ENCODE peak calls at places on chromosome 1, in nine cellular contexts. One of them, this sample, is unnamed.
A peak's percentile ranks its signal among the peaks of the same experiment; 100 is the strongest.

GRCh38 chr1:9280015-9280860 is 12.5 kb upstream of the SPSB1 start:
- DNase-seq in renal cortical epithelial cell: peak; percentile 80
- DNase-seq in stimulated activated CD4-positive, alpha-beta T cell treated with anti-CD3 and anti-CD28 coated beads, Interleukin-12 subunit alpha, Interleukin-12 subunit beta, amount 100 ng/mL, for 4 hours: peak; percentile 52
- DNase-seq in COR-L47: no peak
- DNase-seq in ELR: peak; percentile 97
- DNase-seq in C1 segment of cervical spinal cord: no peak
- DNase-seq in activated CD4-positive, alpha-beta T cell treated with anti-CD3 and anti-CD28 coated beads, Interleukin-2, amount 50 U/mL, for 24 hours: peak; percentile 16
- DNase-seq in kidney glomerular epithelial cell: peak; percentile 79
- DNase-seq in heart right ventricle: no peak
- DNase-seq in this sample: peak; percentile 92

GRCh38 chr1:82778612-82779011 is 977.9 kb downstream of the ADGRL2 start:
- DNase-seq in renal cortical epithelial cell: peak; percentile 4
- DNase-seq in stimulated activated CD4-positive, alpha-beta T cell treated with anti-CD3 and anti-CD28 coated beads, Interleukin-12 subunit alpha, Interleukin-12 subunit beta, amount 100 ng/mL, for 4 hours: no peak
- DNase-seq in COR-L47: no peak
- DNase-seq in ELR: peak; percentile 2
- DNase-seq in C1 segment of cervical spinal cord: no peak
- DNase-seq in activated CD4-positive, alpha-beta T cell treated with anti-CD3 and anti-CD28 coated beads, Interleukin-2, amount 50 U/mL, for 24 hours: no peak
- DNase-seq in kidney glomerular epithelial cell: no peak
- DNase-seq in heart right ventricle: no peak
- DNase-seq in this sample: peak; percentile 10

GRCh38 chr1:155158991-155159390 is 14.1 kb downstream of the KRTCAP2 start:
- DNase-seq in renal cortical epithelial cell: no peak
- DNase-seq in stimulated activated CD4-positive, alpha-beta T cell treated with anti-CD3 and anti-CD28 coated beads, Interleukin-12 subunit alpha, Interleukin-12 subunit beta, amount 100 ng/mL, for 4 hours: no peak
- DNase-seq in COR-L47: no peak
- DNase-seq in ELR: no peak
- DNase-seq in C1 segment of cervical spinal cord: no peak
- DNase-seq in activated CD4-positive, alpha-beta T cell treated with anti-CD3 and anti-CD28 coated beads, Interleukin-2, amount 50 U/mL, for 24 hours: no peak
- DNase-seq in kidney glomerular epithelial cell: no peak
- DNase-seq in heart right ventricle: no peak
- DNase-seq in this sample: no peak

GRCh38 chr1:36322786-36323635 is 434 bp downstream of the EVA1B start:
- DNase-seq in renal cortical epithelial cell: no peak
- DNase-seq in stimulated activated CD4-positive, alpha-beta T cell treated with anti-CD3 and anti-CD28 coated beads, Interleukin-12 subunit alpha, Interleukin-12 subunit beta, amount 100 ng/mL, for 4 hours: no peak
- DNase-seq in COR-L47: no peak
- DNase-seq in ELR: peak; percentile 81
- DNase-seq in C1 segment of cervical spinal cord: no peak
- DNase-seq in activated CD4-positive, alpha-beta T cell treated with anti-CD3 and anti-CD28 coated beads, Interleukin-2, amount 50 U/mL, for 24 hours: no peak
- DNase-seq in kidney glomerular epithelial cell: no peak
- DNase-seq in heart right ventricle: peak; percentile 61
- DNase-seq in this sample: peak; percentile 36

GRCh38 chr1:55249646-55250398 is 34.7 kb upstream of the USP24 start:
- DNase-seq in renal cortical epithelial cell: no peak
- DNase-seq in stimulated activated CD4-positive, alpha-beta T cell treated with anti-CD3 and anti-CD28 coated beads, Interleukin-12 subunit alpha, Interleukin-12 subunit beta, amount 100 ng/mL, for 4 hours: no peak
- DNase-seq in COR-L47: no peak
- DNase-seq in ELR: no peak
- DNase-seq in C1 segment of cervical spinal cord: no peak
- DNase-seq in activated CD4-positive, alpha-beta T cell treated with anti-CD3 and anti-CD28 coated beads, Interleukin-2, amount 50 U/mL, for 24 hours: no peak
- DNase-seq in kidney glomerular epithelial cell: no peak
- DNase-seq in heart right ventricle: no peak
- DNase-seq in this sample: no peak

GRCh38 chr1:16418823-16419425 is 18.3 kb downstream of the SPATA21 start:
- DNase-seq in renal cortical epithelial cell: no peak
- DNase-seq in stimulated activated CD4-positive, alpha-beta T cell treated with anti-CD3 and anti-CD28 coated beads, Interleukin-12 subunit alpha, Interleukin-12 subunit beta, amount 100 ng/mL, for 4 hours: no peak
- DNase-seq in COR-L47: no peak
- DNase-seq in ELR: no peak
- DNase-seq in C1 segment of cervical spinal cord: no peak
- DNase-seq in activated CD4-positive, alpha-beta T cell treated with anti-CD3 and anti-CD28 coated beads, Interleukin-2, amount 50 U/mL, for 24 hours: no peak
- DNase-seq in kidney glomerular epithelial cell: no peak
- DNase-seq in heart right ventricle: no peak
- DNase-seq in this sample: no peak

GRCh38 chr1:1024421-1025415 is 4.8 kb downstream of the AGRN start:
- DNase-seq in renal cortical epithelial cell: peak; percentile 82
- DNase-seq in stimulated activated CD4-positive, alpha-beta T cell treated with anti-CD3 and anti-CD28 coated beads, Interleukin-12 subunit alpha, Interleukin-12 subunit beta, amount 100 ng/mL, for 4 hours: no peak
- DNase-seq in COR-L47: no peak
- DNase-seq in ELR: peak; percentile 73
- DNase-seq in C1 segment of cervical spinal cord: peak; percentile 22
- DNase-seq in activated CD4-positive, alpha-beta T cell treated with anti-CD3 and anti-CD28 coated beads, Interleukin-2, amount 50 U/mL, for 24 hours: no peak
- DNase-seq in kidney glomerular epithelial cell: peak; percentile 82
- DNase-seq in heart right ventricle: no peak
- DNase-seq in this sample: peak; percentile 95

GRCh38 chr1:110674337-110675059 is at the start of gene KCNA3:
- DNase-seq in renal cortical epithelial cell: no peak
- DNase-seq in stimulated activated CD4-positive, alpha-beta T cell treated with anti-CD3 and anti-CD28 coated beads, Interleukin-12 subunit alpha, Interleukin-12 subunit beta, amount 100 ng/mL, for 4 hours: peak; percentile 60
- DNase-seq in COR-L47: peak; percentile 51
- DNase-seq in ELR: no peak
- DNase-seq in C1 segment of cervical spinal cord: no peak
- DNase-seq in activated CD4-positive, alpha-beta T cell treated with anti-CD3 and anti-CD28 coated beads, Interleukin-2, amount 50 U/mL, for 24 hours: peak; percentile 40
- DNase-seq in kidney glomerular epithelial cell: no peak
- DNase-seq in heart right ventricle: peak; percentile 38
- DNase-seq in this sample: no peak

GRCh38 chr1:200535605-200536004 is 84.9 kb downstream of the KIF14 start:
- DNase-seq in renal cortical epithelial cell: peak; percentile 68
- DNase-seq in stimulated activated CD4-positive, alpha-beta T cell treated with anti-CD3 and anti-CD28 coated beads, Interleukin-12 subunit alpha, Interleukin-12 subunit beta, amount 100 ng/mL, for 4 hours: peak; percentile 3
- DNase-seq in COR-L47: peak; percentile 20
- DNase-seq in ELR: peak; percentile 59
- DNase-seq in C1 segment of cervical spinal cord: no peak
- DNase-seq in activated CD4-positive, alpha-beta T cell treated with anti-CD3 and anti-CD28 coated beads, Interleukin-2, amount 50 U/mL, for 24 hours: no peak
- DNase-seq in kidney glomerular epithelial cell: no peak
- DNase-seq in heart right ventricle: no peak
- DNase-seq in this sample: peak; percentile 69